ENCODE peak calls at places on chromosome 9, in ten cellular contexts. Q is mesothelial cell of epicardium; A is nephron progenitor cell; J is SHP77; P is stimulated activated CD8-positive, alpha-beta memory T cell treated with anti-CD3 and anti-CD28 coated beads, Interleukin-15, amount 100 ng/mL, for 24 hours; I is activated naive CD8-positive, alpha-beta T cell treated with anti-CD3 and anti-CD28 coated beads, Interleukin-2, amount 10 ng/mL, durations not matched to agents 7 days and 5 days; U is GM23248; H is RWPE1; T is bronchial epithelial cell; G is fibroblast of the aortic adventitia. Y is an unnamed sample.

GRCh38 chr9:3824062-3824461 is 298.3 kb upstream of the RFX3 start:
- DNase-seq in Q (no peak), A (no peak), J (no peak), P (no peak), I (no peak), U (peak), H (no peak), T (no peak), G (peak), Y (no peak)

GRCh38 chr9:14987858-14988257 is 77.6 kb upstream of the FREM1 start:
- DNase-seq in Q (no peak), A (no peak), J (no peak), P (no peak), I (no peak), U (no peak), H (no peak), T (no peak), G (no peak), Y (no peak)

GRCh38 chr9:84851935-84852585 is 182.5 kb downstream of the NTRK2 start:
- DNase-seq in Q (no peak), A (no peak), J (no peak), P (no peak), I (no peak), U (peak), H (peak), T (peak), G (peak), Y (peak)

GRCh38 chr9:93650448-93650847 is 74.1 kb downstream of the PHF2 start:
- DNase-seq in Q (no peak), A (no peak), J (no peak), P (no peak), I (peak), U (no peak), H (no peak), T (no peak), G (no peak), Y (no peak)

GRCh38 chr9:69174645-69175487 is 789 bp downstream of the TJP2 start:
- DNase-seq in Q (peak), A (peak), J (no peak), P (no peak), I (no peak), U (peak), H (peak), T (peak), G (peak), Y (no peak)

GRCh38 chr9:22374021-22374420 is 72.6 kb upstream of the DMRTA1 start:
- DNase-seq in Q (no peak), A (no peak), J (peak), P (no peak), I (no peak), U (no peak), H (no peak), T (no peak), G (no peak), Y (no peak)

GRCh38 chr9:95108777-95109176 is 208.7 kb downstream of the FANCC start:
- DNase-seq in Q (no peak), A (no peak), J (no peak), P (no peak), I (no peak), U (no peak), H (no peak), T (no peak), G (no peak), Y (no peak)

GRCh38 chr9:13445123-13445522 is 165.6 kb upstream of the MPDZ start:
- DNase-seq in Q (no peak), A (no peak), J (no peak), P (no peak), I (no peak), U (no peak), H (no peak), T (no peak), G (peak), Y (no peak)

GRCh38 chr9:112869917-112870316 is 20.8 kb downstream of the SLC46A2 start:
- DNase-seq in Q (no peak), A (no peak), J (no peak), P (no peak), I (no peak), U (no peak), H (no peak), T (no peak), G (no peak), Y (no peak)

GRCh38 chr9:76761448-76761847 is 2.8 kb upstream of the PCA3 start:
- DNase-seq in Q (no peak), A (no peak), J (no peak), P (no peak), I (no peak), U (peak), H (peak), T (no peak), G (peak), Y (peak)

GRCh38 chr9:134065720-134066419 is 2.0 kb downstream of the BRD3 start:
- DNase-seq in Q (no peak), A (no peak), J (no peak), P (peak), I (peak), U (peak), H (peak), T (peak), G (peak), Y (peak)

GRCh38 chr9:134301387-134302129 is 24.7 kb upstream of the RXRA start:
- DNase-seq in Q (no peak), A (peak), J (no peak), P (no peak), I (peak), U (no peak), H (no peak), T (peak), G (no peak), Y (no peak)

GRCh38 chr9:21559402-21560280 is 77.5 kb upstream of the IFNE start:
- DNase-seq in Q (peak), A (peak), J (no peak), P (peak), I (peak), U (peak), H (peak), T (peak), G (peak), Y (peak)

GRCh38 chr9:108150736-108151135 is 661.2 kb upstream of the KLF4 start:
- DNase-seq in Q (no peak), A (no peak), J (no peak), P (no peak), I (no peak), U (peak), H (peak), T (no peak), G (no peak), Y (no peak)

GRCh38 chr9:89884356-89885083 is 279.7 kb downstream of the GADD45G start:
- DNase-seq in Q (peak), A (no peak), J (no peak), P (no peak), I (no peak), U (no peak), H (no peak), T (no peak), G (no peak), Y (no peak)

GRCh38 chr9:129007035-129007765 is 20.9 kb downstream of the SH3GLB2 start:
- DNase-seq in Q (no peak), A (no peak), J (no peak), P (no peak), I (no peak), U (no peak), H (no peak), T (no peak), G (peak), Y (no peak)

GRCh38 chr9:127770905-127771569 is 7.4 kb downstream of the SH2D3C start:
- DNase-seq in Q (peak), A (peak), J (peak), P (peak), I (peak), U (peak), H (peak), T (peak), G (peak), Y (peak)

GRCh38 chr9:121508415-121508814 is 8.8 kb upstream of the GGTA1 start:
- DNase-seq in Q (no peak), A (no peak), J (no peak), P (no peak), I (no peak), U (peak), H (no peak), T (no peak), G (no peak), Y (no peak)

GRCh38 chr9:116589392-116590354 is 97.4 kb upstream of the TRIM32 start:
- DNase-seq in Q (no peak), A (peak), J (peak), P (no peak), I (no peak), U (peak), H (no peak), T (peak), G (peak), Y (peak)

GRCh38 chr9:135376511-135377173 is 102.9 kb upstream of the PPP1R26 start:
- DNase-seq in Q (no peak), A (no peak), J (no peak), P (no peak), I (no peak), U (no peak), H (no peak), T (no peak), G (peak), Y (no peak)

GRCh38 chr9:21579743-21580142 is 97.6 kb upstream of the IFNE start:
- DNase-seq in Q (no peak), A (no peak), J (no peak), P (no peak), I (no peak), U (no peak), H (no peak), T (no peak), G (no peak), Y (no peak)

GRCh38 chr9:91948423-91949292 is 1.4 kb downstream of the ROR2 start:
- DNase-seq in Q (peak), A (peak), J (peak), P (no peak), I (peak), U (peak), H (peak), T (peak), G (peak), Y (peak)

GRCh38 chr9:27094640-27095039 is 14.4 kb upstream of the TEK start:
- DNase-seq in Q (no peak), A (no peak), J (no peak), P (no peak), I (no peak), U (peak), H (peak), T (peak), G (peak), Y (no peak)

GRCh38 chr9:94859891-94860290 is 133.4 kb downstream of the AOPEP start:
- DNase-seq in Q (no peak), A (no peak), J (no peak), P (no peak), I (no peak), U (no peak), H (no peak), T (no peak), G (no peak), Y (no peak)

GRCh38 chr9:136644593-136645342 is 17.9 kb upstream of the EGFL7 start:
- DNase-seq in Q (peak), A (peak), J (no peak), P (peak), I (peak), U (no peak), H (peak), T (peak), G (no peak), Y (no peak)

GRCh38 chr9:99385814-99386279 is 163.8 kb downstream of the SEC61B start:
- DNase-seq in Q (no peak), A (no peak), J (no peak), P (no peak), I (no peak), U (peak), H (peak), T (peak), G (peak), Y (no peak)

GRCh38 chr9:2000314-2000713 is 14.8 kb upstream of the SMARCA2 start:
- DNase-seq in Q (no peak), A (no peak), J (no peak), P (no peak), I (no peak), U (no peak), H (no peak), T (no peak), G (no peak), Y (no peak)

Y was measured in A549.